ENCODE peak calls at places on chromosomes 16 and 17, in nine cellular contexts. One of them, this sample, is unnamed.
A peak's percentile ranks its signal among the peaks of the same experiment; 100 is the strongest.

GRCh38 chr16:25575363-25575762 is 116.4 kb upstream of the HS3ST4 start:
- DNase-seq in mucosa of descending colon: no peak
- DNase-seq in tibial nerve: no peak
- DNase-seq in uterus: no peak
- DNase-seq in HCT116: no peak
- DNase-seq in prostate gland: no peak
- DNase-seq in effector memory CD4-positive, alpha-beta T cell: no peak
- DNase-seq in fibroblast of lung: no peak
- DNase-seq in cardiac muscle cell: no peak
- DNase-seq in this sample: no peak

GRCh38 chr17:81403040-81403467 is 7.8 kb downstream of the BAHCC1 start:
- DNase-seq in mucosa of descending colon: no peak
- DNase-seq in tibial nerve: no peak
- DNase-seq in uterus: no peak
- DNase-seq in HCT116: no peak
- DNase-seq in prostate gland: no peak
- DNase-seq in effector memory CD4-positive, alpha-beta T cell: no peak
- DNase-seq in fibroblast of lung: no peak
- DNase-seq in cardiac muscle cell: peak; percentile 59
- DNase-seq in this sample: no peak

GRCh38 chr17:19448341-19449268 is 37.6 kb downstream of the RNF112 start:
- DNase-seq in mucosa of descending colon: no peak
- DNase-seq in tibial nerve: no peak
- DNase-seq in uterus: peak; percentile 87
- DNase-seq in HCT116: no peak
- DNase-seq in prostate gland: peak; percentile 55
- DNase-seq in effector memory CD4-positive, alpha-beta T cell: no peak
- DNase-seq in fibroblast of lung: peak; percentile 98
- DNase-seq in cardiac muscle cell: peak; percentile 46
- DNase-seq in this sample: no peak

GRCh38 chr17:72654746-72655145 is 437.7 kb downstream of the SLC39A11 start:
- DNase-seq in mucosa of descending colon: no peak
- DNase-seq in tibial nerve: no peak
- DNase-seq in uterus: no peak
- DNase-seq in HCT116: no peak
- DNase-seq in prostate gland: no peak
- DNase-seq in effector memory CD4-positive, alpha-beta T cell: no peak
- DNase-seq in fibroblast of lung: no peak
- DNase-seq in cardiac muscle cell: no peak
- DNase-seq in this sample: no peak

GRCh38 chr16:69329369-69330285 is 761 bp downstream of the PDF start:
- DNase-seq in mucosa of descending colon: peak; percentile 73
- DNase-seq in tibial nerve: no peak
- DNase-seq in uterus: no peak
- DNase-seq in HCT116: no peak
- DNase-seq in prostate gland: no peak
- DNase-seq in effector memory CD4-positive, alpha-beta T cell: no peak
- DNase-seq in fibroblast of lung: peak; percentile 26
- DNase-seq in cardiac muscle cell: no peak
- DNase-seq in this sample: no peak

GRCh38 chr17:41442772-41443171 is 2.0 kb upstream of the KRT38 start:
- DNase-seq in mucosa of descending colon: no peak
- DNase-seq in tibial nerve: no peak
- DNase-seq in uterus: no peak
- DNase-seq in HCT116: no peak
- DNase-seq in prostate gland: no peak
- DNase-seq in effector memory CD4-positive, alpha-beta T cell: no peak
- DNase-seq in fibroblast of lung: peak; percentile 80
- DNase-seq in cardiac muscle cell: no peak
- DNase-seq in this sample: no peak

GRCh38 chr16:66881014-66881417 is 701 bp downstream of the PDP2 start:
- DNase-seq in mucosa of descending colon: no peak
- DNase-seq in tibial nerve: no peak
- DNase-seq in uterus: no peak
- DNase-seq in HCT116: no peak
- DNase-seq in prostate gland: no peak
- DNase-seq in effector memory CD4-positive, alpha-beta T cell: no peak
- DNase-seq in fibroblast of lung: peak; percentile 12
- DNase-seq in cardiac muscle cell: no peak
- DNase-seq in this sample: no peak

GRCh38 chr17:66676421-66676820 is 158.5 kb upstream of the CACNG5 start:
- DNase-seq in mucosa of descending colon: peak; percentile 84
- DNase-seq in tibial nerve: no peak
- DNase-seq in uterus: no peak
- DNase-seq in HCT116: peak; percentile 71
- DNase-seq in prostate gland: peak; percentile 89
- DNase-seq in effector memory CD4-positive, alpha-beta T cell: no peak
- DNase-seq in fibroblast of lung: peak; percentile 25
- DNase-seq in cardiac muscle cell: no peak
- DNase-seq in this sample: no peak

GRCh38 chr17:63125987-63126386 is 160.0 kb downstream of the TANC2 start:
- DNase-seq in mucosa of descending colon: no peak
- DNase-seq in tibial nerve: no peak
- DNase-seq in uterus: no peak
- DNase-seq in HCT116: no peak
- DNase-seq in prostate gland: no peak
- DNase-seq in effector memory CD4-positive, alpha-beta T cell: no peak
- DNase-seq in fibroblast of lung: no peak
- DNase-seq in cardiac muscle cell: no peak
- DNase-seq in this sample: no peak

GRCh38 chr17:63132509-63132911 is 166.5 kb downstream of the TANC2 start:
- DNase-seq in mucosa of descending colon: no peak
- DNase-seq in tibial nerve: no peak
- DNase-seq in uterus: no peak
- DNase-seq in HCT116: no peak
- DNase-seq in prostate gland: no peak
- DNase-seq in effector memory CD4-positive, alpha-beta T cell: no peak
- DNase-seq in fibroblast of lung: peak; percentile 44
- DNase-seq in cardiac muscle cell: no peak
- DNase-seq in this sample: no peak

GRCh38 chr17:63124958-63125357 is 158.9 kb downstream of the TANC2 start:
- DNase-seq in mucosa of descending colon: no peak
- DNase-seq in tibial nerve: no peak
- DNase-seq in uterus: no peak
- DNase-seq in HCT116: no peak
- DNase-seq in prostate gland: no peak
- DNase-seq in effector memory CD4-positive, alpha-beta T cell: no peak
- DNase-seq in fibroblast of lung: no peak
- DNase-seq in cardiac muscle cell: no peak
- DNase-seq in this sample: no peak

GRCh38 chr17:63124536-63124935 is 158.5 kb downstream of the TANC2 start:
- DNase-seq in mucosa of descending colon: no peak
- DNase-seq in tibial nerve: no peak
- DNase-seq in uterus: no peak
- DNase-seq in HCT116: no peak
- DNase-seq in prostate gland: no peak
- DNase-seq in effector memory CD4-positive, alpha-beta T cell: no peak
- DNase-seq in fibroblast of lung: no peak
- DNase-seq in cardiac muscle cell: no peak
- DNase-seq in this sample: no peak

DNA sequence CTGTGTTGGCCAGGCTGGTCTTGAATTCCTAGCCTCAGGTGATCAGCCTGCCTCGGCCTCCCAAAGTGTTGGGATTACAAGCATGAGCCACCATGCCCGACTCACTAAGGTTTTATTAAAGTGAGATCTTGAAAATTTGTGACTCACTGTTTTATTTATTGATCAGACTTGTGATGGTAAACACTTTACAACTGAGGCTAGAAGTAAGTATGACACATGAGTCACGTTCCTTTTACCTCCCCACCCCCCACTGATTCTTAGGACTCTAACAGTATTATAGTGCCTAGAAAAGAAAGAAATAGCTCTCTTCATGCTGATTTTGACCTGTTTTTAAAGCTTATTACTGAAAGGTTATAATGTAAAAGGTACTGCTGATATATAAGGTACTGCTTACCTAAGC is 160.6 kb downstream of the TANC2 start:
- DNase-seq in mucosa of descending colon: no peak
- DNase-seq in tibial nerve: no peak
- DNase-seq in uterus: no peak
- DNase-seq in HCT116: no peak
- DNase-seq in prostate gland: no peak
- DNase-seq in effector memory CD4-positive, alpha-beta T cell: no peak
- DNase-seq in fibroblast of lung: no peak
- DNase-seq in cardiac muscle cell: no peak
- DNase-seq in this sample: no peak
- H3K4me1 ChIP-seq in mucosa of descending colon: no peaks in the 10 kb centered on the region
- H3K4me1 ChIP-seq in tibial nerve: no peaks in the 10 kb centered on the region
- H3K4me1 ChIP-seq in uterus: no peaks in the 10 kb centered on the region
- H3K4me1 ChIP-seq in HCT116: peaks cover 8% of the 10 kb centered on the region
- H3K4me1 ChIP-seq in prostate gland: no peaks in the 10 kb centered on the region
- H3K4me1 ChIP-seq in effector memory CD4-positive, alpha-beta T cell: no peaks in the 10 kb centered on the region
- H3K4me1 ChIP-seq in fibroblast of lung: no peaks in the 10 kb centered on the region
- H3K4me1 ChIP-seq in cardiac muscle cell: no peaks in the 10 kb centered on the region
- H3K4me1 ChIP-seq in this sample: no peaks in the 10 kb centered on the region

GRCh38 chr17:62739666-62740065 is 68.4 kb downstream of the MARCHF10 start:
- DNase-seq in mucosa of descending colon: no peak
- DNase-seq in tibial nerve: no peak
- DNase-seq in uterus: no peak
- DNase-seq in HCT116: no peak
- DNase-seq in prostate gland: no peak
- DNase-seq in effector memory CD4-positive, alpha-beta T cell: no peak
- DNase-seq in fibroblast of lung: no peak
- DNase-seq in cardiac muscle cell: no peak
- DNase-seq in this sample: no peak

GRCh38 chr17:62741290-62741689 is 66.8 kb downstream of the MARCHF10 start:
- DNase-seq in mucosa of descending colon: no peak
- DNase-seq in tibial nerve: no peak
- DNase-seq in uterus: no peak
- DNase-seq in HCT116: no peak
- DNase-seq in prostate gland: no peak
- DNase-seq in effector memory CD4-positive, alpha-beta T cell: no peak
- DNase-seq in fibroblast of lung: no peak
- DNase-seq in cardiac muscle cell: no peak
- DNase-seq in this sample: no peak

GRCh38 chr17:62746941-62747340 is 61.2 kb downstream of the MARCHF10 start:
- DNase-seq in mucosa of descending colon: no peak
- DNase-seq in tibial nerve: no peak
- DNase-seq in uterus: no peak
- DNase-seq in HCT116: no peak
- DNase-seq in prostate gland: no peak
- DNase-seq in effector memory CD4-positive, alpha-beta T cell: no peak
- DNase-seq in fibroblast of lung: no peak
- DNase-seq in cardiac muscle cell: no peak
- DNase-seq in this sample: no peak

GRCh38 chr17:62740066-62740465 is 68.0 kb downstream of the MARCHF10 start:
- DNase-seq in mucosa of descending colon: no peak
- DNase-seq in tibial nerve: no peak
- DNase-seq in uterus: no peak
- DNase-seq in HCT116: no peak
- DNase-seq in prostate gland: no peak
- DNase-seq in effector memory CD4-positive, alpha-beta T cell: no peak
- DNase-seq in fibroblast of lung: no peak
- DNase-seq in cardiac muscle cell: peak; percentile 80
- DNase-seq in this sample: no peak

GRCh38 chr17:62744259-62744658 is 63.9 kb downstream of the MARCHF10 start:
- DNase-seq in mucosa of descending colon: no peak
- DNase-seq in tibial nerve: no peak
- DNase-seq in uterus: no peak
- DNase-seq in HCT116: no peak
- DNase-seq in prostate gland: no peak
- DNase-seq in effector memory CD4-positive, alpha-beta T cell: no peak
- DNase-seq in fibroblast of lung: no peak
- DNase-seq in cardiac muscle cell: no peak
- DNase-seq in this sample: no peak
- H3K36me3 ChIP-seq in mucosa of descending colon: no peaks in the 10 kb centered on the region
- H3K36me3 ChIP-seq in tibial nerve: no peaks in the 10 kb centered on the region
- H3K36me3 ChIP-seq in uterus: no peaks in the 10 kb centered on the region
- H3K36me3 ChIP-seq in HCT116: no peaks in the 10 kb centered on the region
- H3K36me3 ChIP-seq in prostate gland: no peaks in the 10 kb centered on the region
- H3K36me3 ChIP-seq in effector memory CD4-positive, alpha-beta T cell: no peaks in the 10 kb centered on the region
- H3K36me3 ChIP-seq in fibroblast of lung: no peaks in the 10 kb centered on the region
- H3K36me3 ChIP-seq in cardiac muscle cell: no peaks in the 10 kb centered on the region
- H3K36me3 ChIP-seq in this sample: no peaks in the 10 kb centered on the region

GRCh38 chr16:57801098-57801855 is 1.0 kb downstream of the KIFC3 start:
- DNase-seq in mucosa of descending colon: no peak
- DNase-seq in tibial nerve: no peak
- DNase-seq in uterus: no peak
- DNase-seq in HCT116: no peak
- DNase-seq in prostate gland: no peak
- DNase-seq in effector memory CD4-positive, alpha-beta T cell: no peak
- DNase-seq in fibroblast of lung: peak; percentile 83
- DNase-seq in cardiac muscle cell: no peak
- DNase-seq in this sample: no peak

GRCh38 chr16:57801856-57802634 is at the start of gene KIFC3:
- DNase-seq in mucosa of descending colon: peak; percentile 79
- DNase-seq in tibial nerve: peak; percentile 63
- DNase-seq in uterus: peak; percentile 88
- DNase-seq in HCT116: no peak
- DNase-seq in prostate gland: peak; percentile 52
- DNase-seq in effector memory CD4-positive, alpha-beta T cell: peak; percentile 45
- DNase-seq in fibroblast of lung: peak; percentile 78
- DNase-seq in cardiac muscle cell: peak; percentile 80
- DNase-seq in this sample: peak; percentile 26

GRCh38 chr16:57804111-57804837 is 2.0 kb upstream of the KIFC3 start:
- DNase-seq in mucosa of descending colon: no peak
- DNase-seq in tibial nerve: no peak
- DNase-seq in uterus: no peak
- DNase-seq in HCT116: no peak
- DNase-seq in prostate gland: no peak
- DNase-seq in effector memory CD4-positive, alpha-beta T cell: no peak
- DNase-seq in fibroblast of lung: no peak
- DNase-seq in cardiac muscle cell: no peak
- DNase-seq in this sample: no peak

GRCh38 chr16:57803413-57803990 is 1.2 kb upstream of the KIFC3 start:
- DNase-seq in mucosa of descending colon: no peak
- DNase-seq in tibial nerve: no peak
- DNase-seq in uterus: no peak
- DNase-seq in HCT116: no peak
- DNase-seq in prostate gland: no peak
- DNase-seq in effector memory CD4-positive, alpha-beta T cell: no peak
- DNase-seq in fibroblast of lung: no peak
- DNase-seq in cardiac muscle cell: peak; percentile 77
- DNase-seq in this sample: no peak

DNA sequence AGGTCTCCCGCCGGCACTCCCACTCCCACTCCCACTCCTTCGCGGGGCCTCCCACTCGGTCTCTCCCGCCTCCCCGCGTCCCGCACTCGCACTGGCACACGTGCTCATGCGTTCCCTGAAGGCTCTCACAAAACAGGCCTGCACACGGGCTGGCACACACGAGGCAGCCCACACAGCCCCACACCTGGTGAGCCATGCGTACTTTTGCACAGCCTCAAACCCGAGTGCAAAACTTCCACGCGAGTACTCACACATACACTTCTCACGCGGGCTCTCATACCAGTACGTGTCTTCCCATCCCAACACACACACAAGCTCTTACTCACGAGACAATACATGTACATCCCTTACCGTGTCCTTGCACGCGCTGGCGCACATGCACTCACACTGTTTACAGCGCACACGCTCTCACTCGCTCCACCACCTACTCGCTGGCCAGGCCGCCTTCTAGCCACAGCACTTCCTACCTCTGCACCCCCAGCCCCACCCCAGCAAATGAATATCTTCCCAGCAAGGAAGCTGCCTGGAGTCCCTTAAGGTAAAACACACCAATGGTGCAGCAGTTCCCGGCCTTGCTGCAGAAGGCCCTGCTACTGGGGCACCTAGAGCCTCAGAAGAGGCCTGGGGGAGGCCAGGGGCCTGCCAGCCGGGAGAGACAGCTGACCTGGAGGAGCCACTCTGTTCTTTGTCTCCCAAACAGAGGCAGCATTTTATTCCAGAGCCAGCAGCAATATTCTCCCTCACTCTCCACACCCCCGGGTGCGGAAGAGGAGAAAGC is 533 bp upstream of the KIFC3 start:
- DNase-seq in mucosa of descending colon: no peak
- DNase-seq in tibial nerve: no peak
- DNase-seq in uterus: no peak
- DNase-seq in HCT116: no peak
- DNase-seq in prostate gland: no peak
- DNase-seq in effector memory CD4-positive, alpha-beta T cell: no peak
- DNase-seq in fibroblast of lung: peak; percentile 61
- DNase-seq in cardiac muscle cell: no peak
- DNase-seq in this sample: no peak
- H3K4me1 ChIP-seq in mucosa of descending colon: peaks cover 33% of the 10 kb centered on the region
- H3K4me1 ChIP-seq in tibial nerve: peaks cover 43% of the 10 kb centered on the region
- H3K4me1 ChIP-seq in uterus: no peaks in the 10 kb centered on the region
- H3K4me1 ChIP-seq in HCT116: peaks cover 72% of the 10 kb centered on the region
- H3K4me1 ChIP-seq in prostate gland: no peaks in the 10 kb centered on the region
- H3K4me1 ChIP-seq in effector memory CD4-positive, alpha-beta T cell: peaks cover 8% of the 10 kb centered on the region
- H3K4me1 ChIP-seq in fibroblast of lung: peaks cover 21% of the 10 kb centered on the region
- H3K4me1 ChIP-seq in cardiac muscle cell: peaks cover 41% of the 10 kb centered on the region
- H3K4me1 ChIP-seq in this sample: peaks cover 13% of the 10 kb centered on the region

GRCh38 chr17:15249487-15249886 is 15.6 kb downstream of the PMP22 start:
- DNase-seq in mucosa of descending colon: no peak
- DNase-seq in tibial nerve: no peak
- DNase-seq in uterus: no peak
- DNase-seq in HCT116: no peak
- DNase-seq in prostate gland: no peak
- DNase-seq in effector memory CD4-positive, alpha-beta T cell: no peak
- DNase-seq in fibroblast of lung: no peak
- DNase-seq in cardiac muscle cell: no peak
- DNase-seq in this sample: no peak
- H3K36me3 ChIP-seq in mucosa of descending colon: no peaks in the 10 kb centered on the region
- H3K36me3 ChIP-seq in tibial nerve: peaks cover 83% of the 10 kb centered on the region
- H3K36me3 ChIP-seq in uterus: no peaks in the 10 kb centered on the region
- H3K36me3 ChIP-seq in HCT116: no peaks in the 10 kb centered on the region
- H3K36me3 ChIP-seq in prostate gland: no peaks in the 10 kb centered on the region
- H3K36me3 ChIP-seq in effector memory CD4-positive, alpha-beta T cell: no peaks in the 10 kb centered on the region
- H3K36me3 ChIP-seq in fibroblast of lung: peaks cover 9% of the 10 kb centered on the region
- H3K36me3 ChIP-seq in cardiac muscle cell: no peaks in the 10 kb centered on the region
- H3K36me3 ChIP-seq in this sample: no peaks in the 10 kb centered on the region

This sample was measured in naive thymus-derived CD4-positive, alpha-beta T cell.